ENCODE peak calls at places on chromosomes 12 and 14, in five cellular contexts. S, Z, U, I and R are unnamed samples.

GRCh38 chr14:101884537-101885253 is 79.7 kb upstream of the DYNC1H1 start:
- DNase-seq in S (no peak), Z (no peak), U (no peak), I (peak), R (no peak)

GRCh38 chr12:116759783-116760581 is 21.9 kb downstream of the RNFT2 start:
- DNase-seq in S (peak), Z (no peak), U (no peak), I (peak), R (peak)

GRCh38 chr14:104355949-104356737 is 217.8 kb downstream of the KIF26A start:
- DNase-seq in S (no peak), Z (peak), U (no peak), I (peak), R (no peak)

GRCh38 chr14:73729556-73730265 is 15.5 kb upstream of the PNMA1 start:
- DNase-seq in S (no peak), Z (peak), U (no peak), I (no peak), R (no peak)

GRCh38 chr14:80387563-80387981 is 176.3 kb upstream of the DIO2 start:
- DNase-seq in S (no peak), Z (no peak), U (no peak), I (no peak), R (no peak)

GRCh38 chr12:57341275-57341990 is 89.4 kb downstream of the R3HDM2 start:
- DNase-seq in S (no peak), Z (no peak), U (no peak), I (no peak), R (no peak)

GRCh38 chr14:73211251-73211650 is 26.1 kb upstream of the PAPLN start:
- DNase-seq in S (no peak), Z (no peak), U (no peak), I (no peak), R (no peak)

GRCh38 chr12:63994704-63995103 is 150.2 kb downstream of the SRGAP1 start:
- DNase-seq in S (no peak), Z (peak), U (no peak), I (no peak), R (no peak)

GRCh38 chr12:26124491-26125450 is at the start of gene BHLHE41:
- DNase-seq in S (no peak), Z (peak), U (peak), I (peak), R (peak)

GRCh38 chr12:51372021-51372420 is 19.2 kb downstream of the GALNT6 start:
- DNase-seq in S (no peak), Z (no peak), U (no peak), I (no peak), R (no peak)

GRCh38 chr12:21806255-21806654 is 31.7 kb upstream of the KCNJ8 start:
- DNase-seq in S (no peak), Z (no peak), U (no peak), I (no peak), R (no peak)

GRCh38 chr12:31339831-31340622 is 14.1 kb upstream of the SINHCAF start:
- DNase-seq in S (no peak), Z (no peak), U (no peak), I (no peak), R (no peak)

GRCh38 chr12:76962099-76962498 is 83.3 kb upstream of the CSRP2 start:
- DNase-seq in S (no peak), Z (no peak), U (no peak), I (no peak), R (no peak)

GRCh38 chr12:47837190-47838171 is 17.8 kb upstream of the HDAC7 start:
- DNase-seq in S (peak), Z (peak), U (peak), I (peak), R (peak)

GRCh38 chr12:2628401-2628800 is 166.4 kb upstream of the FKBP4 start:
- DNase-seq in S (no peak), Z (no peak), U (peak), I (no peak), R (peak)

GRCh38 chr14:21653331-21653885 is at the start of gene OR4E2:
- DNase-seq in S (no peak), Z (no peak), U (no peak), I (no peak), R (no peak)

DNA sequence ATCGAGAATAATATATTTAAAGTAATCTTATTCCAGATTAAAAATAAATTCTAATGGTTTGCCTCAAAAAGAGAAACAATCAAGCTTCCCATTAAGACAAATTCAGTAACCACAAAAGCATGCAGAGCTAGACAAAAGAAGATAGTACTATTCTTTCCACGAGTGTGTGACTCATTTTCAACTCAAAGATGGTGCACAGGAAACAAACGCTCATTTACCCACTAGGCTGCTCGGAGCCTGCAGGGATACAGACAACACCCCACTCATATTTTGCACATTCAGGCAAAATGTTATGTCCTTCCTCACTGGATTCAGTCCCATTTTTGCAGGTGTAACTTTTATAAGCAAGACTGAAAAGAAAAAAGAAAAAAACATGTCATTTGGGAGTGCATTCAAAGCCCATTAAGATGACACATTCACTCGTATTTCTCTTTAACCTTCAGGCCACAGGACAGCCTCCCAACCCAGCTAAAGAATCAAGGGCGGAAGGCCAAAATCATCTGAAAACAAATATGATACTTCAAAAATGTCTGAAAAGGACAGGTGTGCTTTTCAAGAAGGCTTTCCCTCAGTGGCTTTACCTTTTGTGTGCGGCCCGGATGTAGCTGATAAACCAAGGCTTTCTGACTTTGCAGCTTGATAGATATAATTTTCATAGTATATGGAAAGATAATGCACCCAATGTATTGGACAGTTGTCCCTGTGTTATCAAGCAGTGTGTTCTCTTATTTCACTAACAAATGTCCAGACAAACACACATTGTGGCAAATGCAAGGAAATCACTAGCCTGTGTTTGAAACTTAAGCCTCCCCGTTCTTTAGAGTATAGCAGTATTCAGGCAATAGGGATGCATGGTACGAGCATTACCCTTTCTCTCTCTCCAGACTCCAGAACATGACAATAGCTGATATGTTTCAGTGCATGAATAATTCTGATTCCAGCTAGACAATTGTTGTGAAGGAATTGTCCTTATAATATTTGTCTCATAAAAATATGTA is 147.7 kb upstream of the KRR1 start:
- DNase-seq in S (peak), Z (no peak), U (no peak), I (no peak), R (no peak)
- TF ChIP-seq CTCF in S (no peak), Z (no peak), U (no peak), I (no peak), R (no peak)

GRCh38 chr14:38209572-38210159 is 2.0 kb downstream of the SSTR1 start:
- DNase-seq in S (no peak), Z (no peak), U (peak), I (no peak), R (no peak)

GRCh38 chr14:38207342-38207741 is 362 bp upstream of the SSTR1 start:
- DNase-seq in S (no peak), Z (no peak), U (no peak), I (no peak), R (no peak)

GRCh38 chr14:38206689-38207088 is 1.0 kb upstream of the SSTR1 start:
- DNase-seq in S (no peak), Z (no peak), U (no peak), I (no peak), R (no peak)

GRCh38 chr14:38208825-38209562 is 1.3 kb downstream of the SSTR1 start:
- DNase-seq in S (no peak), Z (no peak), U (peak), I (peak), R (peak)

DNA sequence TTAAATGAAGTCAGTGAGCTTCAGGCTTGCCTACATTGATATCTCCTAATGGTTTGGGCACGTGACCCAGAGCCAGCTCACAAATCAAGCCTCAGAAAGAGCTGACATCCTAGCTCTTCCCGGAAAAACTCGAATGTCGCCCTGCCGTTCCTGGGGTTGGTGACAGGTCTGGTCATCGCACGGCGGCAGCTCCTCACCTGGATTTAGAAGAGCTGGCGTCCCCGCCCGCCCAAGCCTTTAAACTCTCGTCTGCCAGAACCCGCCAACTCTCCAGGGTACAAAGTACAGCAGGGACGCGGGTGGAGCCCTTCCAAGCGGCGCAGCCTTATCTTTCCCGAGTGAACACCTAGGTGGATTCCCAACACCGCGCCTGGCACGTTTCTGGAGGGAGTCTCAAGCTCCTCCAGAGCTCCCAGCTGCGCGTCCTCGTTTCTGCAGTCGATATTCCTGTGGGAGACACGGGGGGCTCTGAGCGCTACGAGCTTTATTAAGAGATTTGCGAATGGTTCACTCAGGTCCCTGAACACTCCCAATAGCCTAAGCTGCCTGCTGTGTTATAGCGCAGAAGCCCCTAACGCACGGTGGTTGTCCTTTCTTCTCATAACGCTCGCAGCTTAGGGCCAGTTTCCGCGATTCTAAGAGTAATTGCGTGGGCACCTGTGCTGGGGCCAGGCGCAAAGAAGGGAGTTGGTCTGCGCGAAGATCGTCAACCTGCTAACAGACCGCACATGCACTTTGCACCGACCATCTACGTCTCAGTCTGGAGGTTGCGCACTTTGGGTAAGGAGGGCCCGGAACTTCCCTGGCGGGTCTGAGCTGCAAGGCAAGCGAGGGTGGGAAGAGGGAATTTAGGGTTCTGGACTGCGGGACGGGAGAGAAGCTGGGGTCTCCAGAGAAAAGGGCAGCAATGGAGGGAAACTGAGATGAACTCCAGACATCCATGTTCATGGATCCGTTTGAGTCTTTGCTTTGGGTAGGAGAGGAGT is at the start of gene SSTR1:
- DNase-seq in S (no peak), Z (no peak), U (peak), I (no peak), R (peak)
- H3K27ac ChIP-seq in S (no peak), Z (no peak), U (peak), I (no peak), R (peak)

GRCh38 chr12:38903596-38903995 is 1.8 kb downstream of the CPNE8 start:
- DNase-seq in S (no peak), Z (no peak), U (no peak), I (no peak), R (no peak)

GRCh38 chr12:38905480-38906351 is at the start of gene CPNE8:
- DNase-seq in S (peak), Z (peak), U (peak), I (peak), R (peak)

GRCh38 chr12:38904932-38905479 is 385 bp downstream of the CPNE8 start:
- DNase-seq in S (peak), Z (peak), U (peak), I (peak), R (peak)

GRCh38 chr12:38907171-38907923 is 2.0 kb upstream of the CPNE8 start:
- DNase-seq in S (no peak), Z (no peak), U (no peak), I (no peak), R (no peak)

DNA sequence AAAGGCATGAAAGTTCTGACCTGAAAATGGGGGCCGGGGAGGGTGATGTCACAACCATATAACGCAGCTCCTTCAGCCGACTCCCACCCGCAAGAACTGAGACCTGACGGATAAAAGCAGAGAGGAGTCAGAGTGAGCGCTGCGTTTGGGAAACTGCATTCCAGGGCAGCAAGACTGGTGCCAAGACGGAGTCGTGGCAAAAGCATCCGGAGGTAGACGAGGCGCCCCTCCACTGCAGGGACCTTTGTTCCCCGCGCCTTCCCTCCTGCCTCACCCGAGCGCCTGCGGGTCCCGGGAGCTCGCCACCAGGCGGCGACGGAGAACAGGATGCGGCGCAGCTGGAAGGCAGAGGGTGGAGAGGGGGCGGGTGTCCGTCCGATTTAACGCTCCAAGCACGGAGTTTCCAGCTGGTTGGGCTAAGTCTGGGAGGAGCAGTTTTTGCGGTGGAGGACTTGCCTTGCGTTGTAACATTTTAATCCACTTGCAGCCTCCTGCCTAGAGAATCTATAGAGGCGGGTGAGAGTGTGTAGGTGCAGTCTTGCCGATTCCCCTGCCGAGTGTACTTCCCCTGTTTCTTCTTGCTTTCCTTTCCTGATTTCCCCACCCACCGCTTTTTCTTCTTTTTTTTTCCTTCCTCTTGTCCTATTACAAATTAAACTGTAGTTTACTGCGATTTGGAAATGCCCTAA is 1.2 kb upstream of the CPNE8 start:
- DNase-seq in S (peak), Z (peak), U (peak), I (peak), R (peak)
- TF ChIP-seq POLR2AphosphoS5 in S (peak), Z (no peak), U (peak), I (peak), R (peak)

DNA sequence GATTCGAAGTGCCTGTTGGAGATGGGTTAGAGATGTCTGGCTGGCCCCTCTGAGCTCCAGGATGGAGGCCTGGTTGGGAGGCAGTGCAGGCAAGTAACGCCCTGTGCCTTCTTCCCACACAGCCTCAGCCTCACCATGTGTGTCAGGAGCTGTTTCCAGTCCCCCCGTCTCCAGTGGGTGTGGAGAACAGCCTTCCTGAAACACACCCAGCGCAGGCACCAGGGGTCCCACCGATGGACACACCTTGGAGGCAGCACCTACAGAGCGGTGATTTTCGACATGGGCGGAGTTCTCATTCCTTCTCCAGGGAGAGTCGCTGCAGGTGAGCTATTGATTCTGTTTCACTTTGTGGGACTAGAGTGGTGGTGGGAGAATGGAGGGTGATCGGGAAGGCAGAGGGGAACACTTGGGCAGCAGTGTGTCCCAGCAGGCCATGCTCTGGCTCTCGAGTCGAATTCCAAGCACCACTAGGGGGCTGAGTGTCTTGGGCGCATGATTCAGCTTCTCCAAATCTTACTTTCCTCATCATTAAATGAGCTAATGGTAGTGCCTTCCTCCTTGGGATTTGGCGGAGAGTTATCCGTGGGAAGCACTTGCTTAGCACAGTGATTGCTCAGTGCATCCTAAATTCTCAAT is 6.8 kb downstream of the ACAD10 start:
- DNase-seq in S (no peak), Z (no peak), U (no peak), I (no peak), R (no peak)
- TF ChIP-seq CTCF in S (no peak), Z (peak), U (no peak), I (no peak), R (no peak)

GRCh38 chr12:7089196-7089871 is 2.9 kb downstream of the C1R start:
- DNase-seq in S (no peak), Z (no peak), U (no peak), I (no peak), R (no peak)

GRCh38 chr12:7090222-7090998 is 1.8 kb downstream of the C1R start:
- DNase-seq in S (no peak), Z (no peak), U (no peak), I (no peak), R (no peak)

GRCh38 chr12:7091660-7092228 is 501 bp downstream of the C1R start:
- DNase-seq in S (no peak), Z (no peak), U (no peak), I (no peak), R (peak)

GRCh38 chr12:7092229-7092985 is at the start of gene C1R:
- DNase-seq in S (no peak), Z (peak), U (peak), I (peak), R (peak)

DNA sequence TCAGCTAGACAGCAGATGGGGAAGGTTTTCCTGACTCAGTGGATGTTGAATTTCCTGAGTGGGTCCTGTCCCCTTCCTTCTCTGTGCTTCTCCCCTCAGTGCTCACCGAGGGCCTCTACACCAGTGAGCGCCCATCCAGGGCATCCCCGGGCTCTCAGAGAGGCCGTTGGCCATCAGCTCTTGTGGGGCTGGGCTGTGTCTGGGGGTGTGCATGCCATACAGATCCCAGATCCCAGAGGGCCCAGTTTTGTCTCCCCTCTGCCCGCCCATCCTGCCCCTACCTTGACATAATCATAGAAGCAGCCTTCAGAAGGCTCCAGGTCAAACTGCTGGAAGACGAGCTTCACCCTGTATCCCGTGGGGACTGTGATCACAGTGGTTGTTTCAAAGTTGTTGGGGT is 1.1 kb downstream of the C1R start:
- DNase-seq in S (no peak), Z (no peak), U (no peak), I (no peak), R (no peak)
- H3K27ac ChIP-seq in S (no peak), Z (no peak), U (peak), I (peak), R (peak)

GRCh38 chr14:68232643-68233055 is 413.1 kb downstream of the RAD51B start:
- DNase-seq in S (peak), Z (no peak), U (peak), I (no peak), R (peak)
- TF ChIP-seq POLR2AphosphoS5 in S (no peak), Z (peak), U (peak), I (no peak), R (peak)